ENCODE peak calls at places on chromosomes 13 and 19, in six cellular contexts. Z is PC-3, N is GM12864, R is astrocyte of the cerebellum, Y is right lobe of liver, I is dorsolateral prefrontal cortex. B is an unnamed sample.

GRCh38 chr13:102892504-102892903 is 46.7 kb downstream of the ERCC5 start:
- DNase-seq in N (no peak), Z (no peak), Y (no peak), I (no peak), R (no peak), B (no peak)

GRCh38 chr13:59962343-59962742 is 201.4 kb downstream of the DIAPH3 start:
- DNase-seq in Y (no peak), Z (no peak), R (no peak), N (no peak), I (no peak), B (no peak)

GRCh38 chr19:8615813-8616596 is 5.5 kb upstream of the ADAMTS10 start:
- DNase-seq in N (no peak), I (no peak), Z (peak; percentile 84), Y (peak; percentile 69), R (no peak), B (no peak)

GRCh38 chr19:8973501-8974091 is 36.6 kb downstream of the MUC16 start:
- DNase-seq in Y (no peak), I (no peak), N (no peak), R (no peak), Z (peak; percentile 66), B (no peak)

GRCh38 chr13:44884076-44884729 is 105.1 kb downstream of the NUFIP1 start:
- DNase-seq in N (no peak), I (no peak), Y (no peak), Z (peak; percentile 62), R (no peak), B (no peak)

GRCh38 chr19:40709817-40710216 is 6.9 kb downstream of the COQ8B start:
- DNase-seq in I (no peak), N (no peak), R (no peak), Z (no peak), Y (no peak), B (no peak)

GRCh38 chr19:32246032-32246431 is 99.4 kb upstream of the ZNF507 start:
- DNase-seq in N (no peak), R (no peak), Z (no peak), Y (no peak), I (no peak), B (no peak)

GRCh38 chr13:41547253-41548000 is 90.1 kb downstream of the RGCC start:
- DNase-seq in Y (no peak), N (no peak), R (no peak), Z (no peak), I (peak; percentile 60), B (peak; percentile 18)

GRCh38 chr13:29654807-29655547 is 59.5 kb upstream of the SLC7A1 start:
- DNase-seq in I (no peak), R (peak; percentile 18), Z (peak; percentile 17), Y (no peak), N (no peak), B (peak; percentile 66)

GRCh38 chr13:65540064-65540635 is 1690.0 kb downstream of the PCDH9 start:
- DNase-seq in Z (peak; percentile 79), I (no peak), R (no peak), N (no peak), Y (no peak), B (no peak)

GRCh38 chr19:19321143-19321577 is 531 bp downstream of the MAU2 start:
- DNase-seq in I (no peak), Z (peak; percentile 29), N (no peak), Y (no peak), R (no peak), B (no peak)

GRCh38 chr13:84096221-84096620 is 213.9 kb upstream of the SLITRK1 start:
- DNase-seq in I (no peak), R (no peak), N (no peak), Y (no peak), Z (peak; percentile 4), B (no peak)

GRCh38 chr13:23547000-23547590 is 23.1 kb upstream of the TNFRSF19 start:
- DNase-seq in R (no peak), Z (no peak), Y (no peak), N (no peak), I (no peak), B (no peak)

GRCh38 chr19:1064661-1065605 is 2.0 kb upstream of the ARHGAP45 start:
- DNase-seq in R (peak; percentile 16), I (no peak), Z (peak; percentile 69), N (no peak), Y (no peak), B (no peak)

GRCh38 chr13:101917833-101918755 is 465.6 kb downstream of the ITGBL1 start:
- DNase-seq in Y (no peak), I (peak; percentile 54), R (no peak), Z (no peak), N (no peak), B (no peak)

GRCh38 chr13:31943591-31943990 is 88.0 kb upstream of the FRY start:
- DNase-seq in I (no peak), R (no peak), Y (no peak), Z (no peak), N (no peak), B (no peak)

GRCh38 chr13:34611678-34612077 is 330.4 kb upstream of the NBEA start:
- DNase-seq in Z (no peak), R (no peak), N (no peak), Y (no peak), I (no peak), B (no peak)

GRCh38 chr13:44429311-44429710 is 55.7 kb downstream of the SERP2 start:
- DNase-seq in N (no peak), I (no peak), Z (no peak), R (no peak), Y (no peak), B (no peak)

GRCh38 chr19:33823341-33823740 is 26.7 kb downstream of the KCTD15 start:
- DNase-seq in R (no peak), I (no peak), Y (peak; percentile 20), Z (no peak), N (no peak), B (no peak)

GRCh38 chr13:60268203-60268555 is 104.5 kb upstream of the DIAPH3 start:
- DNase-seq in R (no peak), Z (peak; percentile 37), Y (no peak), N (no peak), I (no peak), B (no peak)

GRCh38 chr19:14434543-14435319 is 1.6 kb downstream of the PKN1 start:
- DNase-seq in R (peak; percentile 12), N (no peak), Y (no peak), Z (peak; percentile 78), I (no peak), B (peak; percentile 5)

GRCh38 chr13:51291341-51291740 is 48.1 kb upstream of the SERPINE3 start:
- DNase-seq in R (no peak), N (no peak), Y (no peak), Z (peak; percentile 84), I (no peak), B (no peak)

GRCh38 chr13:77533875-77534788 is 1.4 kb upstream of the SCEL start:
- DNase-seq in N (no peak), R (no peak), I (no peak), Y (no peak), Z (peak; percentile 50), B (no peak)

GRCh38 chr13:40283666-40284065 is 382.8 kb downstream of the FOXO1 start:
- DNase-seq in N (no peak), R (no peak), I (no peak), Y (no peak), Z (peak; percentile 82), B (no peak)

GRCh38 chr19:19417618-19418270 is 12.3 kb downstream of the GATAD2A start:
- DNase-seq in Z (no peak), I (no peak), N (no peak), Y (no peak), R (no peak), B (no peak)

GRCh38 chr13:22169473-22169872 is 498.6 kb downstream of the FGF9 start:
- DNase-seq in Z (no peak), N (no peak), R (no peak), I (no peak), Y (no peak), B (no peak)

GRCh38 chr19:6752257-6753177 is 13.0 kb downstream of the TRIP10 start:
- DNase-seq in N (no peak), Z (no peak), Y (peak; percentile 85), I (no peak), R (no peak), B (no peak)

GRCh38 chr13:51895906-51896888 is 34.4 kb downstream of the CCDC70 start:
- DNase-seq in Y (peak; percentile 62), Z (peak; percentile 57), R (peak; percentile 18), N (peak; percentile 8), I (peak; percentile 35), B (peak; percentile 20)

GRCh38 chr19:35977446-35978222 is 17.4 kb upstream of the SDHAF1 start:
- DNase-seq in Z (no peak), I (peak; percentile 32), Y (no peak), N (no peak), R (no peak), B (no peak)

GRCh38 chr19:30001794-30002193 is 59.8 kb downstream of the URI1 start:
- DNase-seq in N (no peak), Z (peak; percentile 2), R (peak; percentile 15), I (no peak), Y (no peak), B (no peak)
- TF ChIP-seq CTCF in N (no peak), Z (peak; percentile 40), R (peak; percentile 51), I (no peak), Y (no peak), B (no peak)

GRCh38 chr13:112870062-112870352 is 99.0 kb upstream of the MCF2L start:
- DNase-seq in Z (no peak), R (no peak), I (no peak), N (no peak), Y (no peak), B (no peak)
- H3K4me3 ChIP-seq in Z (no peak overlapping the region), R (no peak overlapping the region), I (no peak overlapping the region), N (no peak overlapping the region), Y (no peak overlapping the region), B (no peak overlapping the region)

GRCh38 chr19:52690395-52691214 is 44.2 kb downstream of the ZNF611 start:
- DNase-seq in R (peak; percentile 85), I (peak; percentile 96), Z (peak; percentile 97), Y (peak; percentile 87), N (peak; percentile 53), B (peak; percentile 72)
- TF ChIP-seq CTCF in R (no peak), I (peak; percentile 18), Z (no peak), Y (no peak), N (no peak), B (no peak)

GRCh38 chr19:5308471-5309437 is 31.9 kb downstream of the PTPRS start:
- DNase-seq in I (peak; percentile 87), Z (no peak), N (no peak), Y (no peak), R (peak; percentile 79), B (no peak)
- H3K4me3 ChIP-seq in I (peak overlapping the region; percentile 38), Z (no peak overlapping the region), N (no peak overlapping the region), Y (no peak overlapping the region), R (peak overlapping the region; percentile 7), B (no peak overlapping the region)

DNA sequence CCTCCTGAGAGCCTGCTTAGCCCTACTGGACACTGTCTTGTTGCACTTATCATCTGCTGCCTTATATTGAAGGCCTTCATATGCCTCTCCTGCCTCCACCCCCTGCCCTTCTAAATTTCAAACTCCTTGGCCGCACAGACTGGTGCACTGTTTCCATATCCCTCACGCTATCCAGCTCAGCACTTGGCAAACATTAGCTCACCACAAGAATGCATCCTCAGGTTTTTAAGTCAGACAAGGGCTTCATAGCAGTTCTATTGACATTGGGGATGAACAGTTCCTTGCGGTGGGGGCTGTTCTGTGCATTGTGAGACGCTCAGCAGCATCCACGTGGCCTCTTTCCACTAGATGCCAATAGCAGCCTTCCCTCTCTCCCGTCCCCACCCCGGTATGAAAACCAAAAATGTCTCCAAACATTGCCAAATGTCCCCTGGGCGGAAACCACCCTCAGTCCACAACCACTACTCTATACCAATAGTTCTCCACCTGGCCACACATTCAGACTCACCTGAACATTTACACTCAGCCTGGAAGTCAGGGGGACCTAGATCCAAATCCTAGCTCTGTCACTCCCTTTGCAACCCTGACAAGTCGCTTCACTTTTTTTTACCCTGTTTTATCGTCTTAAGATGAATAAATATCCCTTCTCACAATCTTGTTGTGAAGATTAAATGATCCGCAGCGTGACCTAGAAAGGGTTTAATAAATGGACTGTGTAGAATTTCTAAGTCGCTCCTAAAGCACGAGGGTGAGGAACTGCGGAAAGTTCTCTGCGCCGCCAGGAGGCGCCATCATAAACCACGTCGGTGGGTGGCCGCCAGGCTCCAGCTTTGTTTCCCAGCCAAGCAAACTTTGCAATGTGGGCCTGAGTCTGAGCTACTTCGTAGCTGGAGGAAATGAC is 3.6 kb upstream of the CEACAM3 start:
- DNase-seq in N (no peak), R (no peak), Z (peak; percentile 93), Y (no peak), I (no peak), B (peak; percentile 13)
- TF ChIP-seq CTCF in N (peak; percentile 84), R (peak; percentile 55), Z (peak; percentile 88), Y (peak; percentile 36), I (peak; percentile 45), B (peak; percentile 63)